ENCODE peak calls at places on chromosomes 2 and 18, in nine cellular contexts. X is fibroblast of pulmonary artery, L is adrenal gland, A is HFFc6, H is type B pancreatic cell, P is foreskin fibroblast, B is pancreas, T is tibial artery, W is thyroid gland. S is an unnamed sample.

GRCh38 chr2:235857613-235858012 is 310.6 kb downstream of the GBX2 start:
- DNase-seq in X (peak; percentile 40), L (no peak), A (peak; percentile 3), H (no peak), P (peak; percentile 19), B (no peak), T (no peak), W (no peak), S (no peak)

GRCh38 chr2:23423062-23423872 is 38.3 kb downstream of the KLHL29 start:
- DNase-seq in X (no peak), L (peak; percentile 15), A (no peak), H (peak; percentile 64), P (no peak), B (no peak), T (no peak), W (no peak), S (no peak)

GRCh38 chr18:2571200-2572143 is at the start of the genes METTL4 and NDC80:
- DNase-seq in X (peak; percentile 92), L (peak; percentile 88), A (peak; percentile 79), H (peak; percentile 89), P (peak; percentile 96), B (peak; percentile 85), T (peak; percentile 66), W (peak; percentile 81), S (peak; percentile 89)

GRCh38 chr18:13112982-13113381 is 105.6 kb upstream of the LDLRAD4 start:
- DNase-seq in X (peak; percentile 67), L (peak; percentile 51), A (peak; percentile 6), H (peak; percentile 72), P (peak; percentile 44), B (peak; percentile 64), T (no peak), W (peak; percentile 64), S (peak; percentile 90)

GRCh38 chr2:196660264-196660663 is 20.7 kb downstream of the CCDC150 start:
- DNase-seq in X (peak; percentile 56), L (no peak), A (peak; percentile 71), H (no peak), P (peak; percentile 70), B (no peak), T (no peak), W (no peak), S (no peak)

GRCh38 chr18:34493099-34493544 is 217.0 kb upstream of the DTNA start:
- DNase-seq in X (peak; percentile 68), L (peak; percentile 59), A (peak; percentile 20), H (peak; percentile 76), P (peak; percentile 94), B (peak; percentile 89), T (peak; percentile 77), W (peak; percentile 93), S (peak; percentile 82)

GRCh38 chr2:85954918-85955420 is 66.2 kb upstream of the ST3GAL5 start:
- DNase-seq in X (no peak), L (no peak), A (no peak), H (no peak), P (no peak), B (peak; percentile 64), T (no peak), W (peak; percentile 71), S (no peak)

GRCh38 chr18:68397241-68398035 is 317.5 kb downstream of the TMX3 start:
- DNase-seq in X (peak; percentile 61), L (no peak), A (no peak), H (no peak), P (no peak), B (no peak), T (no peak), W (no peak), S (no peak)

GRCh38 chr18:8084160-8084559 is 517.0 kb downstream of the PTPRM start:
- DNase-seq in X (peak; percentile 69), L (peak; percentile 45), A (peak; percentile 45), H (no peak), P (peak; percentile 60), B (no peak), T (no peak), W (no peak), S (peak; percentile 69)

GRCh38 chr2:65300134-65300771 is 72.6 kb downstream of the ACTR2 start:
- DNase-seq in X (peak; percentile 51), L (peak; percentile 78), A (peak; percentile 50), H (no peak), P (peak; percentile 89), B (peak; percentile 25), T (peak; percentile 88), W (peak; percentile 15), S (no peak)

GRCh38 chr2:30465171-30465545 is 18.1 kb downstream of the LCLAT1 start:
- DNase-seq in X (no peak), L (no peak), A (no peak), H (no peak), P (no peak), B (no peak), T (no peak), W (no peak), S (no peak)

GRCh38 chr18:3453540-3454364 is 3.8 kb downstream of the TGIF1 start:
- DNase-seq in X (peak; percentile 98), L (peak; percentile 51), A (peak; percentile 98), H (no peak), P (peak; percentile 96), B (no peak), T (peak; percentile 83), W (peak; percentile 60), S (no peak)

GRCh38 chr2:231661422-231662027 is 46.8 kb upstream of the PTMA start:
- DNase-seq in X (no peak), L (no peak), A (no peak), H (no peak), P (no peak), B (no peak), T (no peak), W (no peak), S (no peak)

GRCh38 chr18:33596178-33596854 is 18.3 kb downstream of the ASXL3 start:
- DNase-seq in X (peak; percentile 53), L (no peak), A (no peak), H (no peak), P (peak; percentile 78), B (no peak), T (no peak), W (no peak), S (no peak)

GRCh38 chr2:20225294-20226151 is 593 bp upstream of the SDC1 start:
- DNase-seq in X (peak; percentile 33), L (peak; percentile 72), A (peak; percentile 21), H (peak; percentile 88), P (peak; percentile 78), B (peak; percentile 75), T (peak; percentile 21), W (peak; percentile 89), S (peak; percentile 53)

GRCh38 chr2:203830294-203831055 is 37.1 kb upstream of the CTLA4 start:
- DNase-seq in X (no peak), L (no peak), A (no peak), H (no peak), P (no peak), B (no peak), T (no peak), W (no peak), S (no peak)

GRCh38 chr2:137888845-137889244 is 75.4 kb upstream of the HNMT start:
- DNase-seq in X (peak; percentile 36), L (peak; percentile 23), A (no peak), H (no peak), P (peak; percentile 28), B (peak; percentile 33), T (no peak), W (peak; percentile 3), S (peak; percentile 71)

GRCh38 chr2:186882511-186883071 is 33.6 kb upstream of the ZSWIM2 start:
- DNase-seq in X (peak; percentile 66), L (no peak), A (no peak), H (no peak), P (peak; percentile 5), B (no peak), T (no peak), W (no peak), S (no peak)

GRCh38 chr18:75915941-75916640 is 488.6 kb upstream of the SMIM21 start:
- DNase-seq in X (no peak), L (no peak), A (no peak), H (peak; percentile 80), P (peak; percentile 9), B (peak; percentile 65), T (no peak), W (peak; percentile 51), S (peak; percentile 79)

GRCh38 chr2:176385219-176385618 is 116.0 kb downstream of the MTX2 start:
- DNase-seq in X (no peak), L (no peak), A (no peak), H (no peak), P (peak; percentile 27), B (no peak), T (no peak), W (no peak), S (no peak)

GRCh38 chr18:66764225-66764624 is 160.3 kb upstream of the CDH19 start:
- DNase-seq in X (no peak), L (no peak), A (no peak), H (no peak), P (no peak), B (no peak), T (peak; percentile 26), W (no peak), S (no peak)
- TF ChIP-seq CTCF in X (no peak), L (no peak), A (no peak), H (no peak), P (no peak), B (no peak), T (no peak), W (no peak), S (no peak)

GRCh38 chr2:226906439-226906796 is 70.6 kb downstream of the RHBDD1 start:
- DNase-seq in X (no peak), L (no peak), A (no peak), H (no peak), P (no peak), B (no peak), T (no peak), W (no peak), S (no peak)
- TF ChIP-seq CTCF in X (no peak), L (no peak), A (no peak), H (no peak), P (no peak), B (no peak), T (no peak), W (no peak), S (no peak)

GRCh38 chr2:168192839-168193616 is 54.4 kb downstream of the STK39 start:
- DNase-seq in X (peak; percentile 29), L (no peak), A (no peak), H (no peak), P (peak; percentile 70), B (no peak), T (no peak), W (no peak), S (no peak)
- TF ChIP-seq CTCF in X (no peak), L (no peak), A (no peak), H (no peak), P (no peak), B (no peak), T (no peak), W (no peak), S (no peak)

DNA sequence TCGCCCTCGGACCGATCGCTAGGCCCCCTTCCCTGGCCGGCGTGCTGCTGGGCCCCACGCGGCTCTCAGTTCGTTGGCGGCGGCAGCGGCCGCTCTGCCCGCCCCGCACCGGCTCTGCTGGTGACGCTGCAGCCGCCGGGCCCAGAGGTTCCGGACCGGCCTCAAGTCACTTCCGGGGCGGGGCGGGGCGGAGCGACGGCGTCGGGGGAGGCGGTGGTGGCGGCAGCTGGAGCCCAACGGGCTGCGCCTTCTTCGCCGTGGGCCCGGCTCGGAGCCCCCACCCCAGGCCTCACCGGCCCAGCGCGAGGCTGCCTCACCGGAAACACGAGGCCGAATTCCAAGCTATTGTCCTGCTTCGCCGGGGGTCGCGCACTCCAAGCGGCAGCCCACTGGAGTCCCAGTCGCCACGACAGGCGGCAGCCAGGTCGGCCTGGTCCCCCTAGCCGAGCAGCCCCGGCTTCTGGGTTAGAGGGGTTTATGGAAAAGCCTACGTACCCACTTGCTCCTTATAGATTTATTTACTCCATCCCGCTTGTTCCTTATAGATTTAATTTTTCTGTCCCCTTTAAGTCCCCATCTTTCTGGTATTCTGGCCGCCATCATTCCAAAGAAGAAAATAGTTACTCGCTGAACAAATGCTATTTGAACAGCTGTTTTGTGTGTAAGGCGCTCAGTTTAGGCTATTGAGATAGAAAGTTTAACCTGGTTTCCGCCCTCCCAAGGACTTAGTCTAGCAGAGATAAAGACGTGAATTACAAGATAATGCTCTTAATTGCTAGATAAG is at the start of gene PSME4:
- DNase-seq in X (peak; percentile 92), L (peak; percentile 96), A (peak; percentile 81), H (peak; percentile 94), P (peak; percentile 96), B (peak; percentile 97), T (peak; percentile 94), W (peak; percentile 95), S (peak; percentile 98)
- TF ChIP-seq CTCF in X (no peak), L (no peak), A (no peak), H (no peak), P (no peak), B (no peak), T (no peak), W (no peak), S (no peak)